ENCODE peak calls at places on chromosomes 7 and 10, in ten cellular contexts. One of them, this sample, is unnamed.

GRCh38 chr7:18806177-18806576 is 310.6 kb downstream of the HDAC9 start:
- DNase-seq in CD8-positive, alpha-beta T cell: no peak
- DNase-seq in endodermal cell: no peak
- DNase-seq in endothelial cell of umbilical vein: no peak
- DNase-seq in right atrium auricular region: no peak
- DNase-seq in CD4-positive, CD25-positive, alpha-beta regulatory T cell: no peak
- DNase-seq in transverse colon: no peak
- DNase-seq in Caco-2: no peak
- DNase-seq in adipocyte: no peak
- DNase-seq in adrenal gland: no peak
- DNase-seq in this sample: no peak

GRCh38 chr7:128247640-128248194 is 6.6 kb downstream of the LEP start:
- DNase-seq in transverse colon: no peak
- DNase-seq in CD4-positive, CD25-positive, alpha-beta regulatory T cell: no peak
- DNase-seq in adipocyte: peak
- DNase-seq in right atrium auricular region: no peak
- DNase-seq in Caco-2: no peak
- DNase-seq in CD8-positive, alpha-beta T cell: no peak
- DNase-seq in adrenal gland: no peak
- DNase-seq in endodermal cell: no peak
- DNase-seq in endothelial cell of umbilical vein: no peak
- DNase-seq in this sample: peak

GRCh38 chr7:79504607-79505389 is 51.3 kb upstream of the MAGI2 start:
- DNase-seq in right atrium auricular region: no peak
- DNase-seq in transverse colon: no peak
- DNase-seq in Caco-2: peak
- DNase-seq in adrenal gland: no peak
- DNase-seq in CD8-positive, alpha-beta T cell: no peak
- DNase-seq in endothelial cell of umbilical vein: peak
- DNase-seq in endodermal cell: peak
- DNase-seq in CD4-positive, CD25-positive, alpha-beta regulatory T cell: no peak
- DNase-seq in adipocyte: peak
- DNase-seq in this sample: no peak

GRCh38 chr7:99645590-99645989 is 28.8 kb downstream of the ZSCAN25 start:
- DNase-seq in adipocyte: no peak
- DNase-seq in right atrium auricular region: no peak
- DNase-seq in CD4-positive, CD25-positive, alpha-beta regulatory T cell: no peak
- DNase-seq in endothelial cell of umbilical vein: no peak
- DNase-seq in Caco-2: no peak
- DNase-seq in adrenal gland: no peak
- DNase-seq in endodermal cell: no peak
- DNase-seq in transverse colon: no peak
- DNase-seq in CD8-positive, alpha-beta T cell: no peak
- DNase-seq in this sample: no peak

GRCh38 chr7:138032186-138032585 is 30.3 kb upstream of the CREB3L2 start:
- DNase-seq in CD4-positive, CD25-positive, alpha-beta regulatory T cell: no peak
- DNase-seq in CD8-positive, alpha-beta T cell: no peak
- DNase-seq in endothelial cell of umbilical vein: no peak
- DNase-seq in Caco-2: no peak
- DNase-seq in adrenal gland: no peak
- DNase-seq in right atrium auricular region: no peak
- DNase-seq in adipocyte: no peak
- DNase-seq in transverse colon: no peak
- DNase-seq in endodermal cell: no peak
- DNase-seq in this sample: no peak

GRCh38 chr7:38862666-38863065 is 46.3 kb downstream of the VPS41 start:
- DNase-seq in endodermal cell: no peak
- DNase-seq in right atrium auricular region: no peak
- DNase-seq in transverse colon: no peak
- DNase-seq in endothelial cell of umbilical vein: no peak
- DNase-seq in CD8-positive, alpha-beta T cell: no peak
- DNase-seq in Caco-2: no peak
- DNase-seq in CD4-positive, CD25-positive, alpha-beta regulatory T cell: no peak
- DNase-seq in adipocyte: no peak
- DNase-seq in adrenal gland: no peak
- DNase-seq in this sample: no peak

GRCh38 chr10:128859738-128860386 is 607.2 kb upstream of the MGMT start:
- DNase-seq in right atrium auricular region: peak
- DNase-seq in endothelial cell of umbilical vein: no peak
- DNase-seq in CD8-positive, alpha-beta T cell: no peak
- DNase-seq in adrenal gland: no peak
- DNase-seq in transverse colon: peak
- DNase-seq in adipocyte: peak
- DNase-seq in CD4-positive, CD25-positive, alpha-beta regulatory T cell: no peak
- DNase-seq in endodermal cell: peak
- DNase-seq in Caco-2: no peak
- DNase-seq in this sample: peak

GRCh38 chr10:131817866-131818509 is 82.8 kb upstream of the PPP2R2D start:
- DNase-seq in Caco-2: no peak
- DNase-seq in adrenal gland: no peak
- DNase-seq in endodermal cell: peak
- DNase-seq in right atrium auricular region: peak
- DNase-seq in adipocyte: no peak
- DNase-seq in endothelial cell of umbilical vein: no peak
- DNase-seq in transverse colon: no peak
- DNase-seq in CD8-positive, alpha-beta T cell: no peak
- DNase-seq in CD4-positive, CD25-positive, alpha-beta regulatory T cell: no peak
- DNase-seq in this sample: no peak

GRCh38 chr10:105864854-105865253 is 1223.8 kb downstream of the SORCS3 start:
- DNase-seq in CD4-positive, CD25-positive, alpha-beta regulatory T cell: no peak
- DNase-seq in Caco-2: no peak
- DNase-seq in CD8-positive, alpha-beta T cell: no peak
- DNase-seq in transverse colon: no peak
- DNase-seq in endodermal cell: no peak
- DNase-seq in right atrium auricular region: no peak
- DNase-seq in adrenal gland: no peak
- DNase-seq in adipocyte: no peak
- DNase-seq in endothelial cell of umbilical vein: no peak
- DNase-seq in this sample: no peak

GRCh38 chr7:101020444-101020843 is 563 bp downstream of the MUC17 start:
- DNase-seq in endothelial cell of umbilical vein: no peak
- DNase-seq in adrenal gland: no peak
- DNase-seq in adipocyte: no peak
- DNase-seq in transverse colon: no peak
- DNase-seq in CD4-positive, CD25-positive, alpha-beta regulatory T cell: no peak
- DNase-seq in right atrium auricular region: no peak
- DNase-seq in CD8-positive, alpha-beta T cell: no peak
- DNase-seq in endodermal cell: no peak
- DNase-seq in Caco-2: no peak
- DNase-seq in this sample: no peak

GRCh38 chr7:101021703-101022102 is 1.8 kb downstream of the MUC17 start:
- DNase-seq in adrenal gland: no peak
- DNase-seq in endothelial cell of umbilical vein: no peak
- DNase-seq in right atrium auricular region: no peak
- DNase-seq in endodermal cell: no peak
- DNase-seq in CD4-positive, CD25-positive, alpha-beta regulatory T cell: no peak
- DNase-seq in transverse colon: peak
- DNase-seq in CD8-positive, alpha-beta T cell: no peak
- DNase-seq in Caco-2: no peak
- DNase-seq in adipocyte: no peak
- DNase-seq in this sample: no peak

GRCh38 chr7:101017099-101017777 is 2.6 kb upstream of the MUC17 start:
- DNase-seq in CD8-positive, alpha-beta T cell: peak
- DNase-seq in transverse colon: peak
- DNase-seq in CD4-positive, CD25-positive, alpha-beta regulatory T cell: peak
- DNase-seq in Caco-2: peak
- DNase-seq in adipocyte: peak
- DNase-seq in right atrium auricular region: peak
- DNase-seq in endothelial cell of umbilical vein: peak
- DNase-seq in endodermal cell: peak
- DNase-seq in adrenal gland: peak
- DNase-seq in this sample: peak

GRCh38 chr7:101015626-101016025 is 4.3 kb upstream of the MUC17 start:
- DNase-seq in Caco-2: no peak
- DNase-seq in CD8-positive, alpha-beta T cell: no peak
- DNase-seq in adipocyte: no peak
- DNase-seq in endodermal cell: no peak
- DNase-seq in CD4-positive, CD25-positive, alpha-beta regulatory T cell: no peak
- DNase-seq in adrenal gland: no peak
- DNase-seq in transverse colon: no peak
- DNase-seq in right atrium auricular region: no peak
- DNase-seq in endothelial cell of umbilical vein: no peak
- DNase-seq in this sample: no peak

DNA sequence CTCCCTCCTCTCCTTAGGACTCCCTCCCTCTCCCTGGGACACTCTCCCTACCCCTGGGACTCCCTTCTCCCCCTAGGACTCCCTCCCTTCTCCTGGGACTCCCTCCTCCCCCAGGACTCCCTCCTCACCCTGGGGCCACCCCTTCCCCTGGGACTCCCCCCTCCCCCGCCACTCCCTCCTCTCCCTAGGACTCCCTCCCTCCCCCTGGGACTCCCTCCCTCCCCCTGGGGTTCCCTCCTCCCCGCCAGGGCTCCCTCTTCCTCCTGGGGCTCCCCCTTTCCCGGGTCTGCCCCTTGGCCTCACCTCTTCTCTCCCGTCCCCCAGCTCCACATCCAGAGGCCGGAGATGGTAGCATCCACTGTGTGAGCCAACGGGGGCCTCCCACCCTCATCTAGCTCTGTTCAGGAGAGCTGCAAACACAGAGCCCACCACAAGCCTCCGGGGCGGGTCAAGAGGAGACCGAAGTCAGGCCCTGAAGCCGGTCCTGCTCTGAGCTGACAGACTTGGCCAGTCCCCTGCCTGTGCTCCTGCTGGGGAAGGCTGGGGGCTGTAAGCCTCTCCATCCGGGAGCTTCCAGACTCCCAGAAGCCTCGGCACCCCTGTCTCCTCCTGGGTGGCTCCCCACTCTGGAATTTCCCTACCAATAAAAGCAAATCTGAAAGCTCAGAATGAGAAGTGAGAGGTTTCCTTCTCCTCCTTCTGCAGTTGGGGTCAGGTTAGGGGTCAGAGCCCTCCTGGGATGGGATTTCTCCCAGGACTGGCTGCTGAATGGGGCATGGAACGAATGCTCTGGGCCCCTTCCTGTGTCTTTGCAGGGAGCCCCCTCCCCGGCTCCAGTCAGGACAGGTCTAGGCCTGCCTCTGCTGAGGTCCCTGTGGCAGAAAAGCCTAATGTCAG is 1.4 kb upstream of the MUC17 start:
- DNase-seq in transverse colon: no peak
- DNase-seq in adrenal gland: no peak
- DNase-seq in adipocyte: peak
- DNase-seq in right atrium auricular region: no peak
- DNase-seq in endothelial cell of umbilical vein: no peak
- DNase-seq in CD8-positive, alpha-beta T cell: no peak
- DNase-seq in endodermal cell: peak
- DNase-seq in CD4-positive, CD25-positive, alpha-beta regulatory T cell: no peak
- DNase-seq in Caco-2: no peak
- DNase-seq in this sample: no peak
- H3K4me3 ChIP-seq in transverse colon: no peak
- H3K4me3 ChIP-seq in adrenal gland: no peak
- H3K4me3 ChIP-seq in adipocyte: no peak
- H3K4me3 ChIP-seq in right atrium auricular region: no peak
- H3K4me3 ChIP-seq in endothelial cell of umbilical vein: no peak
- H3K4me3 ChIP-seq in CD8-positive, alpha-beta T cell: no peak
- H3K4me3 ChIP-seq in endodermal cell: no peak
- H3K4me3 ChIP-seq in CD4-positive, CD25-positive, alpha-beta regulatory T cell: no peak
- H3K4me3 ChIP-seq in Caco-2: no peak
- H3K4me3 ChIP-seq in this sample: no peak

DNA sequence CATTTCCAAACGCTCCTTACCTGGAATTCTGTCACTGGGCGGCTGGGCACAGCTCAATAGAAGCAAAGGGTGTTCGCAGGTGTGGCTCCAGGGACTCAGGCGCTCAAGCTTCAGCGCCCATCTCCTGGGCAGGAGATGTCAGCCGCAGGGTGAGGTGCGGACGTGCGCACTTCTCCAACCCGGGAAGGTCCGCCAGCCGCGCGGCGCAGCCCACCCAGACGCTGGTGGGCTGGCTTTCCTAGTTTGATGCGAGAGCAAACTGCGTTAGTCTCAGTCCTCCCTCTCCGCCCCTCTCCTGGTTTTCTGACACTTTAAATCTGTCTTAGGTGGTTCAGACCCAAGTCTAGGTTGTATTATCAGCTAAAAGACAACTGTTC is 267 bp downstream of the CALCR start:
- DNase-seq in endothelial cell of umbilical vein: no peak
- DNase-seq in adrenal gland: no peak
- DNase-seq in Caco-2: no peak
- DNase-seq in CD4-positive, CD25-positive, alpha-beta regulatory T cell: no peak
- DNase-seq in adipocyte: no peak
- DNase-seq in endodermal cell: peak
- DNase-seq in CD8-positive, alpha-beta T cell: no peak
- DNase-seq in transverse colon: no peak
- DNase-seq in right atrium auricular region: no peak
- DNase-seq in this sample: no peak
- H3K4me3 ChIP-seq in endothelial cell of umbilical vein: no peak
- H3K4me3 ChIP-seq in adrenal gland: no peak
- H3K4me3 ChIP-seq in Caco-2: peak
- H3K4me3 ChIP-seq in CD4-positive, CD25-positive, alpha-beta regulatory T cell: no peak
- H3K4me3 ChIP-seq in adipocyte: peak
- H3K4me3 ChIP-seq in endodermal cell: peak
- H3K4me3 ChIP-seq in CD8-positive, alpha-beta T cell: no peak
- H3K4me3 ChIP-seq in transverse colon: no peak
- H3K4me3 ChIP-seq in right atrium auricular region: no peak
- H3K4me3 ChIP-seq in this sample: no peak

DNA sequence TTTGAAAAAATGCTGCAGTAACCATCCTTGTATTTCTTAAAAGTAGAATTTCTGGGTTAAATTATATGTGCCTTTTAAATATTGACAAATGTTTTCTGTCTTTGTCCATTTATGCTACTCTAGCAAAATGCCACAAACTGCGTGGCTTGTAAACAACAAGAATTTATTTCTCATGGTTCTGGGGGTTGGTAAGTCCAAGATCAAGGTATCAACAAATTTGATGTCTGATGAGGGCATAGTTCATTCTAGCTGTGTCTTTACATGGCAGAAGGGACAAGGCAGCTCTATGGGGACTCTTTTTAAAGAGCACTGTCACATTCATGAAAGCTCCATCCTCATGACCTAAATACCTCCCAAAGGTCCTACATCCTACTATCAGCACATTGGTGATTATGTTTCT is 27.7 kb downstream of the ZNF277 start:
- DNase-seq in CD8-positive, alpha-beta T cell: no peak
- DNase-seq in endodermal cell: no peak
- DNase-seq in CD4-positive, CD25-positive, alpha-beta regulatory T cell: no peak
- DNase-seq in Caco-2: no peak
- DNase-seq in right atrium auricular region: no peak
- DNase-seq in adrenal gland: no peak
- DNase-seq in endothelial cell of umbilical vein: no peak
- DNase-seq in adipocyte: no peak
- DNase-seq in transverse colon: no peak
- DNase-seq in this sample: no peak
- H3K4me3 ChIP-seq in CD8-positive, alpha-beta T cell: no peak
- H3K4me3 ChIP-seq in endodermal cell: no peak
- H3K4me3 ChIP-seq in CD4-positive, CD25-positive, alpha-beta regulatory T cell: no peak
- H3K4me3 ChIP-seq in Caco-2: no peak
- H3K4me3 ChIP-seq in right atrium auricular region: no peak
- H3K4me3 ChIP-seq in adrenal gland: no peak
- H3K4me3 ChIP-seq in endothelial cell of umbilical vein: no peak
- H3K4me3 ChIP-seq in adipocyte: no peak
- H3K4me3 ChIP-seq in transverse colon: no peak
- H3K4me3 ChIP-seq in this sample: no peak

DNA sequence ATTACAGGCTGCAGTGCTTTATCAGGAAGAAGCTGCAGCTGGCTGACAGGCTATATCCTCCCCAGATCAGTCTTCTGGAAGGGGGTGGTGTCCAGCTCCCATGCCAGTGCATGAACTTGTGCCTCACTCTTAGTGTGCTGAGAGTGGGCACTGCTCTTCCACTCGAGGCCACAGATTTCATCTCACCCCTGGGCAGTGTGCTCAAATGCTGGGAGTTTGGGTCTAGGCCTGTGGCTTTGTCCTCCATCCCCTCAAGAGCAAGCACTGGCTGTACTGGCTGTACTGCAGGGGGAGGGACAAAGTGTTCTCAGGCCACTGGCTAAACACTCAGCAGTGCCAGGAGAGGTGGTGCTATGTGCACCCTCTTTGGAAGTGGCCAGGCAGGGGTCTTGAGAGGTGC is 679.2 kb upstream of the COBL start:
- DNase-seq in right atrium auricular region: no peak
- DNase-seq in adrenal gland: no peak
- DNase-seq in transverse colon: no peak
- DNase-seq in endothelial cell of umbilical vein: no peak
- DNase-seq in Caco-2: no peak
- DNase-seq in adipocyte: no peak
- DNase-seq in CD4-positive, CD25-positive, alpha-beta regulatory T cell: no peak
- DNase-seq in CD8-positive, alpha-beta T cell: no peak
- DNase-seq in endodermal cell: no peak
- DNase-seq in this sample: no peak
- H3K4me3 ChIP-seq in right atrium auricular region: no peak
- H3K4me3 ChIP-seq in adrenal gland: no peak
- H3K4me3 ChIP-seq in transverse colon: no peak
- H3K4me3 ChIP-seq in endothelial cell of umbilical vein: no peak
- H3K4me3 ChIP-seq in Caco-2: no peak
- H3K4me3 ChIP-seq in adipocyte: no peak
- H3K4me3 ChIP-seq in CD4-positive, CD25-positive, alpha-beta regulatory T cell: no peak
- H3K4me3 ChIP-seq in CD8-positive, alpha-beta T cell: no peak
- H3K4me3 ChIP-seq in endodermal cell: no peak
- H3K4me3 ChIP-seq in this sample: no peak

This sample was measured in Jurkat, Clone E6-1.